ENCODE peak calls at places on chromosome 16, in four cellular contexts. Z is neuronal stem cell, Q is breast epithelium, F is mesenchymal stem cell. T is an unnamed sample.

GRCh38 chr16:700684-701584 is 4.7 kb downstream of the FBXL16 start:
- DNase-seq in Q (no peak), F (no peak), Z (peak), T (no peak)

GRCh38 chr16:47779201-47780016 is 318.3 kb downstream of the PHKB start:
- DNase-seq in Q (no peak), Z (no peak), F (peak), T (no peak)

GRCh38 chr16:52912565-52913173 is 140.0 kb downstream of the CHD9NB start:
- DNase-seq in Q (peak), Z (peak), F (peak), T (peak)

GRCh38 chr16:66930189-66930588 is 4.0 kb downstream of the CIAO2B start:
- DNase-seq in Z (no peak), F (peak), Q (no peak), T (no peak)

GRCh38 chr16:85173981-85174751 is 61.9 kb upstream of the CIBAR2 start:
- DNase-seq in Q (no peak), F (peak), Z (no peak), T (no peak)

GRCh38 chr16:14559809-14560227 is 70.2 kb downstream of the PARN start:
- DNase-seq in Z (no peak), Q (no peak), F (no peak), T (peak)

GRCh38 chr16:82728901-82729300 is 102.1 kb downstream of the CDH13 start:
- DNase-seq in Q (no peak), Z (no peak), F (no peak), T (no peak)

GRCh38 chr16:53022374-53022773 is 30.3 kb downstream of the CHD9NB start:
- DNase-seq in Q (no peak), F (peak), Z (peak), T (no peak)

GRCh38 chr16:25092489-25092888 is 19.1 kb upstream of the LCMT1 start:
- DNase-seq in Q (no peak), Z (no peak), F (no peak), T (no peak)

GRCh38 chr16:24309222-24309905 is 53.2 kb downstream of the CACNG3 start:
- DNase-seq in Q (no peak), Z (no peak), F (no peak), T (no peak)

GRCh38 chr16:52618753-52619497 is 72.0 kb upstream of the TOX3 start:
- DNase-seq in Z (no peak), Q (no peak), F (no peak), T (no peak)

GRCh38 chr16:70437582-70438324 is 1.1 kb downstream of the ST3GAL2 start:
- DNase-seq in Z (no peak), Q (no peak), F (peak), T (no peak)

GRCh38 chr16:80751167-80751566 is 53.2 kb downstream of the CDYL2 start:
- DNase-seq in Q (no peak), F (no peak), Z (no peak), T (no peak)

GRCh38 chr16:64459821-64460220 is 662.0 kb downstream of the CDH11 start:
- DNase-seq in Q (no peak), F (peak), Z (no peak), T (no peak)

GRCh38 chr16:53235851-53236250 is 181.1 kb downstream of the CHD9 start:
- DNase-seq in F (no peak), Q (no peak), Z (no peak), T (no peak)

GRCh38 chr16:21663889-21664647 is at the start of gene OTOA:
- DNase-seq in Z (no peak), Q (no peak), F (no peak), T (no peak)

GRCh38 chr16:85310868-85311585 is 198.8 kb upstream of the CIBAR2 start:
- DNase-seq in Z (no peak), Q (no peak), F (no peak), T (no peak)

GRCh38 chr16:65816556-65816955 is 549.9 kb upstream of the CDH5 start:
- DNase-seq in Q (no peak), Z (no peak), F (no peak), T (no peak)

GRCh38 chr16:55465077-55465896 is 13.7 kb upstream of the MMP2 start:
- DNase-seq in Q (peak), F (peak), Z (peak), T (peak)

GRCh38 chr16:7624871-7625766 is 292.5 kb downstream of the RBFOX1 start:
- DNase-seq in Z (no peak), Q (no peak), F (no peak), T (no peak)

GRCh38 chr16:15523092-15523541 is 88.7 kb downstream of the BMERB1 start:
- DNase-seq in Q (no peak), Z (no peak), F (no peak), T (peak)

GRCh38 chr16:13421726-13422125 is 498.2 kb upstream of the ERCC4 start:
- DNase-seq in Z (no peak), Q (no peak), F (peak), T (no peak)

GRCh38 chr16:46607529-46607928 is 13.7 kb downstream of the SHCBP1 start:
- DNase-seq in Q (no peak), F (peak), Z (no peak), T (no peak)

GRCh38 chr16:16045879-16046278 is 96.5 kb downstream of the ABCC1 start:
- DNase-seq in Q (no peak), Z (no peak), F (no peak), T (no peak)

GRCh38 chr16:57834936-57835335 is 32.6 kb upstream of the KIFC3 start:
- DNase-seq in Q (no peak), F (no peak), Z (no peak), T (no peak)
- H3K27ac ChIP-seq in Q (no peak), F (peak), Z (no peak), T (no peak)

DNA sequence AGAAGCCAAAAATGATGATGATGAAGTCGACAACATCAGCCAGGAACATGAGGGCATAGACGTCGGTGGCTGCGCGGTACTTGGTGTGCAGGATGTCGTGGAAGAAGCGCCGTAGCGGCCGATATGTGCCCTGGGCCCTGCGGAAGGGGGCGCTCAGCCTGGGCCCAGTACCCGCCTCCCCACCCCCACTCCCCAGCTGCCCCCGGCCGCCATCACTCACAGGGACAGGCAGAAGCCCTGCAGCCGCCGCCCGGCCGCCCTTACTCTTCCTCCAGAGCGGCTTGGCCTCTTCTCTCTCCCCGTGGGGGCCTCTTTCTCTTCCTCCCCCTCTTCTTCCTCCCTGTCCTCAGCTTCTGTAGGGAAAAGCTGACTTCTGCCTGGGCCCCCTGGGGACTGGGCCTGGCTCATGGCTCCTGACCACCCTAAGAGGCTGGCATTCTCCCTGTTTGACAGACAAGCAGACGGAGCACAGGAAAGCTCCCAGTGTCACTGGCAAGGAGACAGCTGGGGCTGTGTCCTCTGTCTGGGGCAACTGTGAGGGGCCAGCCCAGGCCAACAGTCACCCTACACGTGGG is 14.2 kb downstream of the CTU2 start:
- DNase-seq in Q (no peak), F (no peak), Z (no peak), T (no peak)
- H3K27ac ChIP-seq in Q (no peak), F (no peak), Z (no peak), T (no peak)

DNA sequence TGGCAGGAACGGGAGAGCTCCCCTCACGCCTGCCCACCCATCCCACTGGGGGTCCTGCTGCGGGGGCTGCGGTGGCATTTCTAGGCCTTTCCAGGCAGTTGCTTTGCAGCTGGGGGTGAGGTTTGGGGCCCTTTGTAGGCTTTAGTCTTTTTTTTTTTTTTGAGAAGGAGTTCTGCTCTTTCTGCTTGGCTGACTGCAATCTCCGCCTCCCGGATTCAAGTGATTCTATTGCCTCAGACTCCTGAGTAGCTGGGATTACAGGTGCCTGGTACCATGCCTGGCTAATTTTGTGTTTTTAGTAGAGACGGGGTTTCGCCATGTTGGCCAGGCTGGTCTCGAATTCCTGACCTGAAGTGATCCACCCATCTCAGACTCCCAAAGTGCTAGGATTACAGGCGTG is 11.1 kb downstream of the TSC2 start:
- DNase-seq in Q (no peak), Z (peak), F (no peak), T (no peak)
- H3K27ac ChIP-seq in Q (no peak), Z (peak), F (no peak), T (no peak)

GRCh38 chr16:19183187-19183586 is 15.1 kb downstream of the SYT17 start:
- DNase-seq in Q (no peak), Z (no peak), F (no peak), T (no peak)

GRCh38 chr16:19186403-19186802 is 18.4 kb downstream of the SYT17 start:
- DNase-seq in Q (no peak), Z (no peak), F (peak), T (no peak)

GRCh38 chr16:19182487-19182886 is 14.4 kb downstream of the SYT17 start:
- DNase-seq in Q (no peak), F (no peak), Z (no peak), T (no peak)

GRCh38 chr16:19185510-19185851 is 17.4 kb downstream of the SYT17 start:
- DNase-seq in F (no peak), Z (no peak), Q (no peak), T (no peak)

DNA sequence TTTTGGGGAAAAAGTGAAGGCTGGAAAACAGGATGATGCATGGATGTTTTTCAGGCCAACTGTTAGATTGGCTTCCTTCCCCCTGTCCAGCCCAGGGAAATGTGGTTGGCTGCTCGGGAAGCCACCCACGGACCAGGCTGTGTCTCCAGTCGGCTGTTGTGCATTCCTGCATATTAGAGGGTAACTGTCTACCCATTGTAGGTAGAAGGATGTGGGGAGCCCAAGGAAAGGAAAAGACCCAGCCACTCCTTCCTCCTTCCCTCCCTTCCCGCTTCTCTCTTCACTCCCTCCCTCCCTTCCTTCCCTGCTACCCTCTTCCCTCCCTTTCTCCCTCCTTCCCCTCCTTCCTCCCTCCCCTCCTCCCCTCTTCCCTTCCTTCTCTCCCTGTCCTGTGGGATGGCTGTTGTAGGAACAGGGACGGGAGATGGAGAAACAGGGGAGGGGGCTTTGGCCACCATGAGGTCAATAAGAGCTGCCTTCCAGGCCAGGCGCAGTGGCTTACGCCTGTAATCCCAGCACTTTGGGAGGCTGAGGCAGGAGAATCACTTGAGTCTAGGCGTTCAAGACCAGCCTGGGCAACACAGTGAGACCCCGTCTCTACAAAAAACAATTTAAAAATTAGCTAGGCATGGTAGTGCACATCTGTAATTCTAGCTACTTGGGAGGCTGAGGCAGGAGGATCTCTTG is 16.9 kb downstream of the SYT17 start:
- DNase-seq in Q (no peak), Z (no peak), F (no peak), T (no peak)
- H3K27ac ChIP-seq in Q (no peak), Z (no peak), F (no peak), T (no peak)

GRCh38 chr16:28876016-28876659 is 2.1 kb upstream of the ATP2A1 start:
- DNase-seq in Q (no peak), F (no peak), Z (no peak), T (no peak)
- H3K27ac ChIP-seq in Q (no peak), F (no peak), Z (no peak), T (no peak)

GRCh38 chr16:51155199-51155607 is 4.1 kb upstream of the SALL1 start:
- DNase-seq in Z (no peak), Q (no peak), F (peak), T (no peak)
- H3K27ac ChIP-seq in Z (peak), Q (no peak), F (no peak), T (peak)

DNA sequence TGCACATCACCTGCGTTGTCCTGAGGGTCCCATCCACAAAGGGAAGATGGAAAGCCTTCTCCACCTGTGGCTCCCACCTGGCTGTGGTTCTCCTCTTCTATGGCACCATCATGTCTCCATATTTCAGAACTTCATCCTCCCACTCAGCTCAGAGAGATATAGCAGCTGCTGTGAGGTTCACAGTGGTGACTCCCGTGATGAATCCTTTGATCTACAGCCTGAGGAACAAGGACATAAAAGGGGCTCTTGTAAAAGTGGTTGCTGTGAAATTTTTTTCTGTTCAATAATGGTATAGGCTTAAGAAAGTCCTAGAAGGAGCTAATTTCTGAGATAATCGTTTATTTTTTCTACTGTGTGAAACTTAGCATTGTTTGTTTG is 18.7 kb downstream of the ZNF200 start:
- DNase-seq in F (no peak), Q (no peak), Z (no peak), T (no peak)
- H3K27ac ChIP-seq in F (no peak), Q (no peak), Z (no peak), T (no peak)

GRCh38 chr16:69411064-69411985 is 13.1 kb upstream of the CYB5B start:
- DNase-seq in F (no peak), Q (no peak), Z (no peak), T (no peak)
- H3K27ac ChIP-seq in F (no peak), Q (no peak), Z (no peak), T (no peak)

GRCh38 chr16:68744744-68745280 is 7.7 kb downstream of the CDH1 start:
- DNase-seq in F (no peak), Q (peak), Z (no peak), T (no peak)
- H3K27ac ChIP-seq in F (no peak), Q (peak), Z (no peak), T (no peak)

GRCh38 chr16:88855736-88856121 is 1.0 kb downstream of the GALNS start:
- DNase-seq in F (no peak), Z (no peak), Q (peak), T (no peak)
- H3K27ac ChIP-seq in F (no peak), Z (no peak), Q (peak), T (no peak)